ENCODE peak calls at places on chromosomes 13 and 19, in seven cellular contexts. J is activated naive CD8-positive, alpha-beta T cell treated with anti-CD3 and anti-CD28 coated beads, Interleukin-2, amount 10 ng/mL, durations not matched to agents 7 days and 5 days; Q is Right ventricle myocardium superior; L is astrocyte of the spinal cord; T is ecto neural progenitor cell; Z is lower lobe of right lung; K is GM04503. P is an unnamed sample.

GRCh38 chr19:751501-752341 is 809 bp downstream of the MISP start:
- DNase-seq in T (no peak), Q (no peak), J (no peak), L (peak), K (peak), Z (no peak), P (peak)

GRCh38 chr19:3606174-3606689 is 443 bp downstream of the TBXA2R start:
- DNase-seq in L (no peak), Z (peak), T (no peak), K (no peak), Q (no peak), J (peak), P (peak)

GRCh38 chr13:97139704-97140103 is 82.4 kb upstream of the MBNL2 start:
- DNase-seq in K (no peak), T (no peak), Q (no peak), L (no peak), Z (no peak), J (no peak), P (no peak)

GRCh38 chr19:18434411-18435184 is 3.3 kb downstream of the ISYNA1 start:
- DNase-seq in Q (peak), J (no peak), L (no peak), K (no peak), Z (no peak), T (no peak), P (no peak)

GRCh38 chr13:27371932-27372331 is 52.5 kb upstream of the GTF3A start:
- DNase-seq in K (no peak), T (no peak), J (no peak), L (no peak), Q (no peak), Z (no peak), P (no peak)

GRCh38 chr13:111659236-111659635 is 338.8 kb downstream of the TEX29 start:
- DNase-seq in L (no peak), Z (no peak), T (peak), K (no peak), J (no peak), Q (no peak), P (no peak)

GRCh38 chr19:1133471-1133929 is 29.7 kb downstream of the GPX4 start:
- DNase-seq in Q (peak), L (no peak), K (no peak), Z (peak), T (no peak), J (peak), P (no peak)

GRCh38 chr19:45468803-45469131 is 971 bp downstream of the FOSB start:
- DNase-seq in L (no peak), J (no peak), K (no peak), T (no peak), Q (no peak), Z (no peak), P (no peak)

GRCh38 chr19:4539697-4540581 is at the start of gene LRG1:
- DNase-seq in J (no peak), L (no peak), K (no peak), Q (no peak), T (no peak), Z (peak), P (peak)

GRCh38 chr13:76440568-76440967 is 445.6 kb downstream of the KCTD12 start:
- DNase-seq in Z (no peak), L (no peak), J (no peak), Q (no peak), K (no peak), T (no peak), P (no peak)

GRCh38 chr13:113074876-113075275 is 30.7 kb upstream of the F7 start:
- DNase-seq in T (no peak), Q (peak), L (no peak), K (no peak), J (no peak), Z (peak), P (no peak)

GRCh38 chr13:101579291-101579802 is 126.9 kb downstream of the ITGBL1 start:
- DNase-seq in Z (no peak), T (no peak), Q (no peak), K (no peak), L (peak), J (no peak), P (peak)

GRCh38 chr19:3822683-3823344 is 36.6 kb upstream of the MATK start:
- DNase-seq in L (no peak), J (no peak), T (no peak), Z (no peak), K (no peak), Q (no peak), P (no peak)

GRCh38 chr13:77429320-77430142 is 102.6 kb upstream of the MYCBP2 start:
- DNase-seq in L (peak), J (no peak), Z (no peak), Q (no peak), T (no peak), K (peak), P (no peak)

GRCh38 chr19:1089126-1089771 is 5.9 kb downstream of the POLR2E start:
- DNase-seq in J (no peak), L (no peak), T (no peak), K (no peak), Q (no peak), Z (no peak), P (no peak)

GRCh38 chr13:92967923-92968322 is 258.7 kb upstream of the GPC6 start:
- DNase-seq in T (no peak), J (no peak), Z (no peak), K (no peak), Q (no peak), L (peak), P (no peak)

P was measured in Calu3.